ENCODE peak calls at places on chromosomes 13 and 19, in six cellular contexts. H is stomach, S is ovary, P is SK-N-SH, V is transverse colon, W is A549. I is an unnamed sample.

GRCh38 chr19:10069046-10069445 is 17.1 kb upstream of the SHFL start:
- DNase-seq in H (no peak), W (no peak), V (no peak), S (no peak), P (no peak), I (no peak)

GRCh38 chr19:18496167-18496979 is 25.5 kb downstream of the ELL start:
- DNase-seq in H (peak; percentile 89), V (peak; percentile 73), P (no peak), W (no peak), S (no peak), I (no peak)

GRCh38 chr19:55467236-55468053 is 2.9 kb upstream of the C19orf85 start:
- DNase-seq in P (peak; percentile 90), S (peak; percentile 80), H (peak; percentile 75), V (peak; percentile 75), W (peak; percentile 73), I (peak; percentile 72)

GRCh38 chr19:48745208-48745995 is 1.3 kb downstream of the IZUMO1 start:
- DNase-seq in S (peak; percentile 66), H (peak; percentile 63), V (peak; percentile 47), P (peak; percentile 78), W (peak; percentile 86), I (no peak)

GRCh38 chr13:99431927-99432636 is 69.2 kb upstream of the TM9SF2 start:
- DNase-seq in H (no peak), S (no peak), V (no peak), W (no peak), P (no peak), I (no peak)

GRCh38 chr13:59950201-59950730 is 213.5 kb downstream of the DIAPH3 start:
- DNase-seq in P (no peak), H (no peak), V (no peak), W (no peak), S (no peak), I (no peak)

GRCh38 chr19:45767410-45767880 is 1.6 kb downstream of the SIX5 start:
- DNase-seq in H (peak; percentile 77), W (peak; percentile 58), P (no peak), V (peak; percentile 74), S (peak; percentile 88), I (peak; percentile 82)

GRCh38 chr13:98141938-98142426 is 912 bp upstream of the FARP1 start:
- DNase-seq in V (peak; percentile 38), H (peak; percentile 27), W (no peak), S (peak; percentile 24), P (peak; percentile 17), I (no peak)

GRCh38 chr13:20121154-20121515 is 39.7 kb downstream of the GJA3 start:
- DNase-seq in W (no peak), S (no peak), P (no peak), V (no peak), H (no peak), I (no peak)

GRCh38 chr19:42363614-42364346 is 26.3 kb downstream of the CNFN start:
- DNase-seq in V (no peak), H (no peak), S (no peak), P (no peak), W (no peak), I (no peak)

GRCh38 chr13:73075546-73075945 is 16.7 kb downstream of the KLF5 start:
- DNase-seq in H (peak; percentile 57), V (no peak), W (no peak), S (no peak), P (no peak), I (no peak)

GRCh38 chr13:36918246-36919060 is 1.6 kb downstream of the SMAD9 start:
- DNase-seq in V (no peak), W (no peak), S (no peak), H (no peak), P (peak; percentile 25), I (no peak)

GRCh38 chr19:40280608-40281221 is 4.4 kb downstream of the AKT2 start:
- DNase-seq in W (no peak), P (no peak), H (peak; percentile 70), S (no peak), V (peak; percentile 88), I (no peak)

DNA sequence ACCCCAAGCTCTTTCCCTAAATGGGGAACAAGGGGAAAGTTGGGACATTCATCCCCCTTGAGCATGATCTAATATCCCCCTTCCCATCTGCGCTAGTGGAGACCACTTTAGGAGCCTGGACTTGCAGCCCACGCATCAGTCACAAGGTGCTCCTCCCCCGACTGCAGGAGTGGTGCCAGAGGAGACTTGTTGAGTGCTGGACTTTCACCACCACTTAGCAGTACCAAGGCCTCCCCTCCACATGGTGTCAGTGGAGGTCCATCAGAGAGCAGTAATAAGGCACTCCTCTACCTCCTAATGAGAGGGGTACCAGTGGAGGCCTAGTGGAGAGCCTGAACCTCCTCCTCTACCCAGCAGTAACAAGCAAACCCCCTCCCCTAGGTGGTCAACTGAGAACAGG is 22.5 kb downstream of the CAB39L start:
- DNase-seq in W (no peak), H (no peak), V (peak; percentile 12), S (no peak), P (no peak), I (no peak)
- TF ChIP-seq CTCF in W (no peak), H (no peak), V (no peak), S (no peak), P (no peak), I (no peak)

GRCh38 chr13:66365101-66365500 is 865.0 kb downstream of the PCDH9 start:
- DNase-seq in P (no peak), W (no peak), H (no peak), V (no peak), S (no peak), I (no peak)
- TF ChIP-seq EP300 in P (no peak), W (no peak), H (no peak), V (no peak), S (no peak), I (no peak)

DNA sequence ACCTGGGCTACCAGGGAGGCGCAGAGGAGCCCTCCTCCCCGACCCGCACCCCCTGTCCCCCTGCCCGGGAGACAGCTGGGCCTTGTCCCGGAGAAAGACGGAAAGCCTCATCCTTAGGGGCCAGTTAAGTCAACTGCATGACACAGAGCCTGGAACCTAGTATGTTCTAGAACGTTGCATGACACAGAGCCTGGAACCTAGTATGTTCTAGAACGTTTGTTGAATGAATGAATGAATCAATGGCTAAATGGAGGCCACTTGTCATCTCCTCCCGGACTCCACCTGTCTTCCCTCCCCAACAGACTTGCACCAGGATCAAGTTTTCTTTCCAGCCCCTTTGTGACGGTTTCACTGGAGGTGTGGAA is 706 bp downstream of the SERP2 start:
- DNase-seq in P (no peak), H (no peak), V (no peak), S (no peak), W (no peak), I (no peak)
- H3K27ac ChIP-seq in P (no peak overlapping the region), H (peak overlapping the region; percentile 88), V (peak overlapping the region; percentile 73), S (no peak overlapping the region), W (no peak overlapping the region), I (peak overlapping the region; percentile 86)

GRCh38 chr19:3358392-3358918 is 7.9 kb upstream of the NFIC start:
- DNase-seq in P (peak; percentile 74), S (peak; percentile 63), W (no peak), V (no peak), H (no peak), I (no peak)
- TF ChIP-seq CTCF in P (no peak), S (no peak), W (no peak), V (no peak), H (no peak), I (no peak)

DNA sequence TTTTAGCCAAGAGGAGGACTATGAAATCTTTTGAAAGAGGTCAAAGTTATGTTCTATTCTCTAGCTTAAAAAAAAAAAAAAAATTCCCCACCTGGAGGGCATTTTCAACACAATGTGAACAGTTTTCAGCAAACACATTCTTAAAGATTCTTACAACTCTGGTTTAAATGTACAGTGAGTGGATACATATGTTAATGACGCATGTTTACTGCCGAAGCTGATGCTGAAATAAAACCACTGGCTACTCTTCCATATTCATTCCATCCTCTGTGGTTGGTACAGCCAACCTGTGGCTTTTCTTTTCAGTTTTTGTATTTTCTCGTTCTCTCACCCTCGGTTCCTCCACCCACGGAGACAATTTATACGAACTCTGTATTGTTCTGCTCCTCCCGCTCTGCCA is 466.3 kb upstream of the ARGLU1 start:
- DNase-seq in W (no peak), H (no peak), V (no peak), S (no peak), P (no peak), I (no peak)
- TF ChIP-seq EP300 in W (no peak), H (no peak), V (no peak), S (no peak), P (no peak), I (no peak)

DNA sequence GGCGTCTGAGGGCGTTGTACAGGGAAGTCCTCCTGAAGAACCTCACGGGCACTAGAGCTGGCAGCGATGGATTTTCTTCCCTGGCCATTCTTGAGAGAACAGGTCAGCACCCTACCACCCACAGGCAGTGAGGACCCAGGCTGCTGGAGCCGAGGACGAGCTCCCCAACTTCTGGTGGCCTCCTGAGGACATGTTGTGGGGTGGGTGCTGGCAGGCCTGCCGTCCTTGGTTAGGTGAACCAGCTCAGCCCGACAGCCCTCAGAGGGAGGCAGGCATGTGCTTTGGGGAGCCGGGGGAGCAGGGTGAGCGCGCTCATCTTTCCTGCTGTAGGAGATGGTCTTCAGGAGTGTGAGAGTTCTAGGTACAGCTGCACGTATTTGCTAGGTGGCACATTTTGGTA is 15.4 kb downstream of the LYL1 start:
- DNase-seq in S (no peak), P (no peak), W (no peak), V (no peak), H (no peak), I (no peak)
- H3K27ac ChIP-seq in S (no peak overlapping the region), P (no peak overlapping the region), W (no peak overlapping the region), V (no peak overlapping the region), H (no peak overlapping the region), I (no peak overlapping the region)

DNA sequence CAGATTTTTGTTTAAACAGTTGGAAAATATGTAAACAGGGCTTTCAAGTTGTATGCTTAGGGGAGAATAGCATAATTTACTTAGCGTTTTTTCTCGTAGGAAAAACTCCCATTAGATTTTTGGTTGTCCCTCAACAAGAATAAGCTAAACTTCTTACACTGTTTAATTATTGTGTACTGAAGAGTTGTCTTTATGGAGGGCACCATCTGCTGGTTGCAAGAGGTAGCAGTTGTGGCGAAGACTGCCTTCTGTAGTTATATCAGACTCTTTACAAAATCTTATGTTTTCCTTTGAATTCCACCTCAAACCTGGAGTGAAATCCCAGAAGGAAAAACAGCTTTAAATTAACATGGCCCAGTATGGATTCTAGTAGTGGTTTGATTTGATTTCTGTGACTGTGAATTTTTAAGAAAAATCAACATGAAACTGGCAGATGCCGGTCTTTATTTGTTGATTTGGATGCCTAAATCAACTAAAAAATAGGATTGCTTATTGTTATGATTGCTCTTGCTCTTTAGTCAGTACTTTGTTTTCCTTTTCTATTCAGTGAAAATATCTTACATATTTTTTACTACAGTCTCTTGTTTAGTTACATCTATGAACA is 53.4 kb downstream of the PDS5B start:
- DNase-seq in P (peak; percentile 33), H (peak; percentile 54), V (peak; percentile 57), S (peak; percentile 74), W (peak; percentile 17), I (peak; percentile 50)
- TF ChIP-seq CTCF in P (peak; percentile 86), H (peak; percentile 57), V (peak; percentile 68), S (peak; percentile 75), W (peak; percentile 61), I (peak; percentile 77)

GRCh38 chr19:13134626-13135025 is 15.5 kb downstream of the STX10 start:
- DNase-seq in V (no peak), P (no peak), H (no peak), W (no peak), S (no peak), I (no peak)
- TF ChIP-seq EP300 in V (no peak), P (no peak), H (no peak), W (no peak), S (no peak), I (no peak)

I was measured in tibial nerve.